ENCODE peak calls at places on chromosomes 2 and 18, in six cellular contexts. P is EL, Z is GM23338, M is endothelial cell, T is OCI-M1, C is tibial artery. N is an unnamed sample.

GRCh38 chr2:178204987-178205386 is 10.7 kb downstream of the OSBPL6 start:
- DNase-seq in P (no peak), Z (no peak), M (no peak), T (no peak), C (no peak), N (no peak)

GRCh38 chr18:36075862-36076587 is 8.7 kb upstream of the RPRD1A start:
- DNase-seq in P (peak; percentile 79), Z (no peak), M (no peak), T (peak; percentile 57), C (no peak), N (peak; percentile 81)

GRCh38 chr2:120847700-120848321 is 112.1 kb downstream of the GLI2 start:
- DNase-seq in P (no peak), Z (no peak), M (no peak), T (no peak), C (no peak), N (no peak)

GRCh38 chr2:240915526-240916335 is 9.6 kb downstream of the CROCC2 start:
- DNase-seq in P (no peak), Z (peak; percentile 41), M (no peak), T (no peak), C (peak; percentile 19), N (no peak)

GRCh38 chr2:154952346-154953010 is 254.0 kb downstream of the KCNJ3 start:
- DNase-seq in P (no peak), Z (peak; percentile 62), M (no peak), T (no peak), C (no peak), N (no peak)

GRCh38 chr2:21055879-21056790 is 12.3 kb upstream of the APOB start:
- DNase-seq in P (no peak), Z (no peak), M (no peak), T (peak; percentile 70), C (no peak), N (no peak)

GRCh38 chr18:32902566-32903330 is 129.9 kb upstream of the KLHL14 start:
- DNase-seq in P (no peak), Z (no peak), M (no peak), T (peak; percentile 6), C (no peak), N (no peak)

GRCh38 chr2:176419591-176420071 is 150.4 kb downstream of the MTX2 start:
- DNase-seq in P (peak; percentile 85), Z (no peak), M (no peak), T (no peak), C (no peak), N (peak; percentile 77)

GRCh38 chr2:16425462-16426336 is 239.9 kb downstream of the CYRIA start:
- DNase-seq in P (no peak), Z (no peak), M (no peak), T (no peak), C (no peak), N (no peak)

GRCh38 chr2:30221531-30221930 is 9.8 kb upstream of the LBH start:
- DNase-seq in P (no peak), Z (no peak), M (no peak), T (no peak), C (no peak), N (no peak)

GRCh38 chr2:38190542-38191218 is 114.7 kb upstream of the CYP1B1 start:
- DNase-seq in P (no peak), Z (no peak), M (no peak), T (peak; percentile 94), C (no peak), N (peak; percentile 73)

GRCh38 chr2:47300609-47301276 is 102.2 kb upstream of the MSH2 start:
- DNase-seq in P (no peak), Z (no peak), M (no peak), T (peak; percentile 82), C (peak; percentile 27), N (no peak)

GRCh38 chr18:45589559-45590041 is 25.7 kb upstream of the SLC14A2 start:
- DNase-seq in P (peak; percentile 88), Z (peak; percentile 56), M (no peak), T (no peak), C (no peak), N (peak; percentile 64)

GRCh38 chr2:23602113-23602512 is 217.1 kb downstream of the KLHL29 start:
- DNase-seq in P (peak; percentile 97), Z (no peak), M (no peak), T (no peak), C (peak; percentile 75), N (peak; percentile 66)

GRCh38 chr2:172333206-172333605 is 94.2 kb upstream of the ITGA6 start:
- DNase-seq in P (no peak), Z (no peak), M (no peak), T (no peak), C (no peak), N (no peak)

N was measured in fibroblast of pulmonary artery.